ENCODE peak calls at places on chromosome 18, in six cellular contexts. U is HCEC 1CT; K is T-helper 2 cell; T is hypothalamus; N is RKO; A is stimulated activated CD4-positive, alpha-beta T cell treated with anti-CD3 and anti-CD28 coated beads, Interleukin-12 subunit alpha, Interleukin-12 subunit beta, amount 100 ng/mL, for 24 hours. Y is an unnamed sample.

GRCh38 chr18:2799369-2799768 is 47.4 kb upstream of the EMILIN2 start:
- DNase-seq in T (no peak), U (no peak), N (no peak), A (no peak), K (no peak), Y (no peak)

GRCh38 chr18:79791141-79791972 is 6.4 kb upstream of the KCNG2 start:
- DNase-seq in A (no peak), T (no peak), N (no peak), U (peak), K (no peak), Y (no peak)

GRCh38 chr18:79523738-79524180 is 128.0 kb downstream of the NFATC1 start:
- DNase-seq in A (peak), T (no peak), U (no peak), N (no peak), K (peak), Y (no peak)

GRCh38 chr18:22345733-22346132 is 72.0 kb downstream of the CTAGE1 start:
- DNase-seq in N (no peak), A (no peak), T (no peak), K (no peak), U (no peak), Y (no peak)

GRCh38 chr18:24488824-24489493 is 28.5 kb downstream of the HRH4 start:
- DNase-seq in N (peak), T (no peak), A (no peak), K (no peak), U (peak), Y (peak)

GRCh38 chr18:58805482-58806187 is 59.0 kb upstream of the ZNF532 start:
- DNase-seq in T (peak), N (no peak), U (no peak), K (no peak), A (no peak), Y (no peak)

GRCh38 chr18:2909431-2910140 is 62.8 kb downstream of the EMILIN2 start:
- DNase-seq in U (no peak), K (no peak), N (no peak), A (no peak), T (no peak), Y (no peak)

GRCh38 chr18:39685303-39685902 is 2119.8 kb upstream of the CELF4 start:
- DNase-seq in A (no peak), K (no peak), T (no peak), N (no peak), U (no peak), Y (no peak)

GRCh38 chr18:79940126-79940813 is 11.2 kb downstream of the SLC66A2 start:
- DNase-seq in N (no peak), A (no peak), T (no peak), U (no peak), K (no peak), Y (no peak)

GRCh38 chr18:79749251-79750191 is 48.2 kb upstream of the KCNG2 start:
- DNase-seq in T (peak), A (no peak), K (no peak), U (no peak), N (no peak), Y (no peak)

GRCh38 chr18:73942081-73942625 is 205.5 kb downstream of the FBXO15 start:
- DNase-seq in A (no peak), U (no peak), T (no peak), N (no peak), K (no peak), Y (no peak)

GRCh38 chr18:6156446-6156845 is 258.3 kb downstream of the L3MBTL4 start:
- DNase-seq in T (no peak), A (no peak), N (no peak), U (no peak), K (no peak), Y (no peak)

GRCh38 chr18:49585781-49586663 is 24.2 kb downstream of the LIPG start:
- DNase-seq in N (no peak), T (no peak), A (no peak), U (no peak), K (no peak), Y (no peak)

GRCh38 chr18:2103299-2103698 is 468.0 kb downstream of the METTL4 start:
- DNase-seq in T (no peak), U (no peak), A (no peak), K (no peak), N (no peak), Y (no peak)

GRCh38 chr18:77815666-77816338 is 566.2 kb downstream of the GALR1 start:
- DNase-seq in U (no peak), N (no peak), K (no peak), A (no peak), T (no peak), Y (no peak)

GRCh38 chr18:58045265-58046086 is 1.4 kb downstream of the NEDD4L start:
- DNase-seq in U (peak), N (peak), K (peak), A (no peak), T (peak), Y (peak)

Y was measured in Caki2.